ENCODE peak calls at places on chromosomes 1 and 21, in ten cellular contexts. N is activated CD4-positive, CD25-positive, alpha-beta regulatory T cell treated with anti-CD3 and anti-CD28 coated beads, Interleukin-2, amount 50 U/mL, for 72 hours; M is NCI-H1092; X is NCI-H524; F is left ventricle myocardium inferior; T is NCI-H748 treated with DMSO at 0.1 percent for 48 hours; D is AG04450; K is activated T-cell treated with anti-CD3 and anti-CD28 coated beads for 1 hour; H is GM10248; Z is NCI-H1694 treated with DMSO at 0.1 percent for 48 hours. P is an unnamed sample.

GRCh38 chr1:156502749-156503671 is 2.4 kb upstream of the MEF2D start:
- DNase-seq in T (no peak), Z (peak), H (no peak), M (no peak), X (no peak), D (peak), K (no peak), F (peak), N (no peak), P (no peak)

GRCh38 chr1:86866665-86867064 is 47.3 kb downstream of the SELENOF start:
- DNase-seq in F (no peak), D (peak), T (no peak), X (no peak), N (no peak), H (no peak), K (no peak), M (no peak), Z (no peak), P (no peak)

GRCh38 chr1:9004731-9005708 is 21.2 kb downstream of the SLC2A7 start:
- DNase-seq in F (peak), D (peak), K (peak), Z (no peak), H (peak), M (peak), N (peak), X (peak), T (peak), P (no peak)

GRCh38 chr1:183270541-183271141 is 84.6 kb downstream of the LAMC2 start:
- DNase-seq in H (no peak), X (no peak), Z (no peak), D (peak), T (no peak), K (no peak), M (no peak), N (no peak), F (peak), P (no peak)

GRCh38 chr21:42997053-42997452 is 22.7 kb downstream of the PKNOX1 start:
- DNase-seq in N (no peak), T (no peak), Z (no peak), X (no peak), F (peak), H (no peak), K (no peak), M (no peak), D (peak), P (no peak)

GRCh38 chr1:24048205-24048869 is 63.6 kb downstream of the MYOM3 start:
- DNase-seq in K (no peak), M (no peak), Z (no peak), H (no peak), D (no peak), N (no peak), X (no peak), T (peak), F (no peak), P (no peak)

GRCh38 chr21:35423694-35424093 is 374.6 kb upstream of the RUNX1 start:
- DNase-seq in M (no peak), F (no peak), N (no peak), Z (no peak), K (no peak), H (no peak), T (no peak), D (no peak), X (no peak), P (no peak)

GRCh38 chr1:18950415-18951026 is 6.0 kb downstream of the IFFO2 start:
- DNase-seq in D (no peak), M (no peak), F (peak), X (no peak), T (no peak), Z (no peak), H (peak), K (no peak), N (no peak), P (no peak)